ENCODE peak calls at places on chromosomes 2 and 18, in four cellular contexts. One of them, this sample, is unnamed. For H3K4me1, the result is how much of the 10 kb centered on the place peaks cover.

GRCh38 chr18:55685638-55686037 is 97.6 kb upstream of the TCF4 start:
- DNase-seq in A549: no peak
- DNase-seq in SK-N-SH: no peak
- DNase-seq in lower lobe of right lung: no peak
- DNase-seq in this sample: no peak

GRCh38 chr2:19358242-19359020 is at the start of gene OSR1:
- DNase-seq in A549: peak
- DNase-seq in SK-N-SH: peak
- DNase-seq in lower lobe of right lung: no peak
- DNase-seq in this sample: no peak

GRCh38 chr2:112811841-112812306 is 24.7 kb downstream of the IL1B start:
- DNase-seq in A549: no peak
- DNase-seq in SK-N-SH: no peak
- DNase-seq in lower lobe of right lung: no peak
- DNase-seq in this sample: no peak

GRCh38 chr2:38653715-38654494 is 12.0 kb upstream of the GALM start:
- DNase-seq in A549: no peak
- DNase-seq in SK-N-SH: no peak
- DNase-seq in lower lobe of right lung: no peak
- DNase-seq in this sample: no peak

GRCh38 chr2:113806217-113806913 is 49.9 kb upstream of the SLC35F5 start:
- DNase-seq in A549: no peak
- DNase-seq in SK-N-SH: no peak
- DNase-seq in lower lobe of right lung: no peak
- DNase-seq in this sample: peak

GRCh38 chr2:232757905-232758304 is 18.5 kb downstream of the KCNJ13 start:
- DNase-seq in A549: no peak
- DNase-seq in SK-N-SH: no peak
- DNase-seq in lower lobe of right lung: no peak
- DNase-seq in this sample: no peak

GRCh38 chr2:158984554-158985207 is 16.2 kb downstream of the TANC1 start:
- DNase-seq in A549: no peak
- DNase-seq in SK-N-SH: peak
- DNase-seq in lower lobe of right lung: no peak
- DNase-seq in this sample: no peak

GRCh38 chr2:134657650-134658250 is 61.0 kb downstream of the TMEM163 start:
- DNase-seq in A549: no peak
- DNase-seq in SK-N-SH: no peak
- DNase-seq in lower lobe of right lung: no peak
- DNase-seq in this sample: peak

GRCh38 chr18:24386680-24387079 is 10.9 kb downstream of the OSBPL1A start:
- DNase-seq in A549: no peak
- DNase-seq in SK-N-SH: no peak
- DNase-seq in lower lobe of right lung: no peak
- DNase-seq in this sample: no peak

GRCh38 chr2:134674687-134675086 is 44.1 kb downstream of the TMEM163 start:
- DNase-seq in A549: no peak
- DNase-seq in SK-N-SH: no peak
- DNase-seq in lower lobe of right lung: no peak
- DNase-seq in this sample: no peak

GRCh38 chr2:232260075-232260474 is 118.5 kb upstream of the ALPP start:
- DNase-seq in A549: no peak
- DNase-seq in SK-N-SH: no peak
- DNase-seq in lower lobe of right lung: no peak
- DNase-seq in this sample: peak

GRCh38 chr2:138829326-138829725 is 49.1 kb upstream of the NXPH2 start:
- DNase-seq in A549: peak
- DNase-seq in SK-N-SH: peak
- DNase-seq in lower lobe of right lung: peak
- DNase-seq in this sample: peak

GRCh38 chr18:47163241-47163640 is 12.9 kb downstream of the IER3IP1 start:
- DNase-seq in A549: no peak
- DNase-seq in SK-N-SH: no peak
- DNase-seq in lower lobe of right lung: no peak
- DNase-seq in this sample: no peak

DNA sequence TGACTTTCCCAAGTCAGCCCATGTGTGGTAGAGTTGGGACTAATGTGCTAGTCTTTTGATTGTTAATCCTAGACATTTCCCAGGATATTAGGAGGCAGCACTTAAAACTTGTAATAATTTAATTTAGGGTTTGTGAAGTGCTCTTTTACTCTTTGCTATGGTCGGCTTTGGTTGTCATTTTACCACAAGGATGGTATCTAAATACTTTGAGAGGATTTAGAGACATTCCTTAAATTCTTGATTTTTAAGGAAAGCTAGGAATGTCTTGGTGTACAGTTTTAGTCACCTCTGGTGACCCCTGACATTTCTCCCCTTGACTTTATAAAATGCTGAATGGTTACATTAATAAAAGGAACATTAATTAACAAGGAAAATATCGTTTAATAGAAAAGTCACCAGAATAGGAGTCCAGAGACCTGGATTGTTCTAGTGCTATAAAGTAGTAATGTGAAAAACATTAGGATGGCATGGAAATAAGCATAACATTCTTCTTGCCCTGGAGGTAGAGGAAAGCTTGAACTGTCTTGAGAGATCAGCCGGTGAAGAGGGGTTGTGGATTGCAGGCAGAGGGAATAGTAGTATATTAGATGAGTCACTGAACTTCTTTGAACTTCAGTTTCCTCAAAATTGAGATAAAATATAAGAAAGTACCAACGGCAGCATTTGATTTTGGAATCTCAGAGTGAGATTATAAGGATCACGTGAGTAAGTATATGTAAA is 209.2 kb downstream of the MCFD2 start:
- DNase-seq in A549: no peak
- DNase-seq in SK-N-SH: no peak
- DNase-seq in lower lobe of right lung: no peak
- DNase-seq in this sample: no peak
- H3K4me1 ChIP-seq in A549: half or more
- H3K4me1 ChIP-seq in SK-N-SH: under half
- H3K4me1 ChIP-seq in lower lobe of right lung: half or more
- H3K4me1 ChIP-seq in this sample: under half

GRCh38 chr2:64650257-64650656 is 3.5 kb downstream of the SERTAD2 start:
- DNase-seq in A549: no peak
- DNase-seq in SK-N-SH: no peak
- DNase-seq in lower lobe of right lung: no peak
- DNase-seq in this sample: no peak

GRCh38 chr2:64652231-64653173 is 1.2 kb downstream of the SERTAD2 start:
- DNase-seq in A549: peak
- DNase-seq in SK-N-SH: no peak
- DNase-seq in lower lobe of right lung: peak
- DNase-seq in this sample: peak

GRCh38 chr2:64650722-64651338 is 2.9 kb downstream of the SERTAD2 start:
- DNase-seq in A549: no peak
- DNase-seq in SK-N-SH: no peak
- DNase-seq in lower lobe of right lung: no peak
- DNase-seq in this sample: no peak

GRCh38 chr2:64653174-64654062 is at the start of gene SERTAD2:
- DNase-seq in A549: peak
- DNase-seq in SK-N-SH: peak
- DNase-seq in lower lobe of right lung: peak
- DNase-seq in this sample: peak

GRCh38 chr2:64651590-64651989 is 2.1 kb downstream of the SERTAD2 start:
- DNase-seq in A549: no peak
- DNase-seq in SK-N-SH: no peak
- DNase-seq in lower lobe of right lung: no peak
- DNase-seq in this sample: no peak
- H3K4me1 ChIP-seq in A549: half or more
- H3K4me1 ChIP-seq in SK-N-SH: half or more
- H3K4me1 ChIP-seq in lower lobe of right lung: half or more
- H3K4me1 ChIP-seq in this sample: half or more

GRCh38 chr2:24515335-24515734 is 24.3 kb downstream of the NCOA1 start:
- DNase-seq in A549: no peak
- DNase-seq in SK-N-SH: no peak
- DNase-seq in lower lobe of right lung: no peak
- DNase-seq in this sample: no peak

GRCh38 chr2:24514820-24515219 is 23.8 kb downstream of the NCOA1 start:
- DNase-seq in A549: no peak
- DNase-seq in SK-N-SH: no peak
- DNase-seq in lower lobe of right lung: no peak
- DNase-seq in this sample: no peak

GRCh38 chr2:24515841-24516240 is 24.8 kb downstream of the NCOA1 start:
- DNase-seq in A549: no peak
- DNase-seq in SK-N-SH: no peak
- DNase-seq in lower lobe of right lung: no peak
- DNase-seq in this sample: no peak

GRCh38 chr2:24520175-24520574 is 29.1 kb downstream of the NCOA1 start:
- DNase-seq in A549: no peak
- DNase-seq in SK-N-SH: no peak
- DNase-seq in lower lobe of right lung: no peak
- DNase-seq in this sample: no peak

GRCh38 chr2:24517247-24517646 is 26.2 kb downstream of the NCOA1 start:
- DNase-seq in A549: no peak
- DNase-seq in SK-N-SH: no peak
- DNase-seq in lower lobe of right lung: no peak
- DNase-seq in this sample: no peak
- H3K4me1 ChIP-seq in A549: under half
- H3K4me1 ChIP-seq in SK-N-SH: under half
- H3K4me1 ChIP-seq in lower lobe of right lung: under half
- H3K4me1 ChIP-seq in this sample: under half

GRCh38 chr2:68732036-68732435 is 2.6 kb upstream of the ARHGAP25 start:
- DNase-seq in A549: no peak
- DNase-seq in SK-N-SH: no peak
- DNase-seq in lower lobe of right lung: no peak
- DNase-seq in this sample: no peak

GRCh38 chr2:68734176-68734575 is 435 bp upstream of the ARHGAP25 start:
- DNase-seq in A549: no peak
- DNase-seq in SK-N-SH: no peak
- DNase-seq in lower lobe of right lung: no peak
- DNase-seq in this sample: no peak

GRCh38 chr2:68732533-68732932 is 2.1 kb upstream of the ARHGAP25 start:
- DNase-seq in A549: no peak
- DNase-seq in SK-N-SH: no peak
- DNase-seq in lower lobe of right lung: no peak
- DNase-seq in this sample: no peak

GRCh38 chr2:68734688-68735525 is at the start of gene ARHGAP25:
- DNase-seq in A549: no peak
- DNase-seq in SK-N-SH: no peak
- DNase-seq in lower lobe of right lung: no peak
- DNase-seq in this sample: no peak

DNA sequence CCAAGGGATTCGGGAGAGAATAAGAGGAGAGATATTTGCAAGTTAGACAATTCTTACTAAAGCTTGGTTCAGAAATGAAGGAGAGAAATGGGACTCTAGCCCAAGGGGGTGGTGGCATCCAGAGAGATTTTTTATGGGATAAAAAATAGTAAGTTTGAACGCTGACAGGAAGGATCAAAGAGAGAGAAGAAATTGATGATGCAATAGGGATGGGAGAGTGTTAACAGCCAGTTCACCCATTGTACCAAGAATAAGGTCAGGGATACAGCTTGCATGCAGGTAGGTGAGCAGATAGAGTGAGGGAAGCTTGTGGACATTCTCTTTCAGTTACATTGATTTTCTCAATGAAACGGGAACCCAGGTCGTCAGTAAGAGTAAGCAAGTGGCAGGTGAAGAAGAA is 1.2 kb upstream of the ARHGAP25 start:
- DNase-seq in A549: no peak
- DNase-seq in SK-N-SH: no peak
- DNase-seq in lower lobe of right lung: no peak
- DNase-seq in this sample: no peak
- H3K4me1 ChIP-seq in A549: under half
- H3K4me1 ChIP-seq in SK-N-SH: under half
- H3K4me1 ChIP-seq in lower lobe of right lung: under half
- H3K4me1 ChIP-seq in this sample: under half

GRCh38 chr2:44801289-44801675 is 140.2 kb upstream of the SIX3 start:
- DNase-seq in A549: no peak
- DNase-seq in SK-N-SH: no peak
- DNase-seq in lower lobe of right lung: no peak
- DNase-seq in this sample: no peak

GRCh38 chr2:44804406-44805235 is 136.9 kb upstream of the SIX3 start:
- DNase-seq in A549: no peak
- DNase-seq in SK-N-SH: no peak
- DNase-seq in lower lobe of right lung: no peak
- DNase-seq in this sample: no peak

GRCh38 chr2:44803100-44803424 is 138.4 kb upstream of the SIX3 start:
- DNase-seq in A549: no peak
- DNase-seq in SK-N-SH: no peak
- DNase-seq in lower lobe of right lung: no peak
- DNase-seq in this sample: no peak

GRCh38 chr2:44801676-44802408 is 139.7 kb upstream of the SIX3 start:
- DNase-seq in A549: no peak
- DNase-seq in SK-N-SH: no peak
- DNase-seq in lower lobe of right lung: no peak
- DNase-seq in this sample: peak

DNA sequence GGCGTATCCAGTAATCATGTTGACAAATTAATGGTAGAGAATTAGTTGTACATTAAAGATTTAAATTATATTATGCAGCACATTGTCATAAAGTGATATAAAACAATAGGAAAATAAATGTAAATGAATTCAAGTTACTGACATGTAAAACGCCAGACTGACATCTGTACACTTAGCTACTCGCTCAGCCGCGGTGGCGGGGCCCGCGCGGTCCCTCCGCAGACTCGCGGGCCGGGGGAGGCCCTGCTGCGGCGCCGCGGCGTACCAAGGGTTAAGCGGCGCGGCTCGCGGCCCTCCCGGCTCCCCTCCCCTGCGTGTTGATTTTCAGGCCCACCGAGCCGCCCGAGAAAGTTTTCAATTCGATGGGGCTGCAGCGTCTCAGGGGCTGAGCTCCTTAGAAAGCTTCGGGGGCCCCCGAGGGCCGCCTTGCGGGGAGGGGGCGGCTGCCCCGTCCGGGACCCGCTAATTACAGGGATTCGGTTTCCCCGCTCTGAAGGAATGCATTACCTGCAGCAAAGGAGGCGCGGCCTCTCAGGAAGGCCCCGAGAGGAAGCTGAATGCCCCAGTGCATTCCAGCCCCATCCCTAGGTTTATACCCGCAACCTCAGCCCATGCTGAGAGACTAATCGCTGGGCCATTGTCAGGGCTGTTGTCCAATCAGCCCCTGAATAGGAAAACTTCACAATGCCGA is 138.9 kb upstream of the SIX3 start:
- DNase-seq in A549: no peak
- DNase-seq in SK-N-SH: no peak
- DNase-seq in lower lobe of right lung: no peak
- DNase-seq in this sample: no peak
- H3K4me1 ChIP-seq in A549: under half
- H3K4me1 ChIP-seq in SK-N-SH: under half
- H3K4me1 ChIP-seq in lower lobe of right lung: under half
- H3K4me1 ChIP-seq in this sample: under half

GRCh38 chr2:156765450-156765849 is 329.3 kb downstream of the GPD2 start:
- DNase-seq in A549: no peak
- DNase-seq in SK-N-SH: no peak
- DNase-seq in lower lobe of right lung: no peak
- DNase-seq in this sample: no peak
- H3K4me1 ChIP-seq in A549: under half
- H3K4me1 ChIP-seq in SK-N-SH: under half
- H3K4me1 ChIP-seq in lower lobe of right lung: under half
- H3K4me1 ChIP-seq in this sample: under half

DNA sequence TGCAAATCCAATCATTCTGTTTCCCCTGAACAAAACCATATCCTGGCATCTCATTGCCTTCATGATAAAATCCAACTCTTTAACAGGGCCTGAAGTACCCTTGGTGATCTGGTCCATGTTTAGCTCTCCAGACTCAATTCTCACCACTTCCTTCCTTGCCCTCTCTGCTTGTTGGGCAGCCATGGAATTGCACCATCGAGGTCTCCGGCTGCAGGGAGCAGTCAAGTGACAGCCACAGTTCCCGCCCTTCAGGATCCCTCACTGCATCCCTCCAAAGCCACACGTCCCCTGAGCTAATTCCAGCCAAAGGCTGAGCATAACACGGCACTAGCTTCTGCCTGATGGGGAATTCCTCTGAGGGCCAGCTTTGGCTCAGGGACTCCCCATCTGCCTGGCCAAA is 47.4 kb upstream of the SLC1A4 start:
- DNase-seq in A549: no peak
- DNase-seq in SK-N-SH: no peak
- DNase-seq in lower lobe of right lung: peak
- DNase-seq in this sample: no peak
- H3K4me1 ChIP-seq in A549: under half
- H3K4me1 ChIP-seq in SK-N-SH: under half
- H3K4me1 ChIP-seq in lower lobe of right lung: under half
- H3K4me1 ChIP-seq in this sample: under half

This sample was measured in PC-9.